ENCODE peak calls at places on chromosomes 7 and 10, in ten cellular contexts. E is A172; Z is colonic mucosa; X is mammary epithelial cell; K is activated CD8-positive, alpha-beta T cell treated with anti-CD3 and anti-CD28 coated beads for 36 hours; C is stimulated activated CD4-positive, alpha-beta T cell treated with anti-CD3 and anti-CD28 coated beads, TNF-alpha, amount 100 ng/mL, for 1 hour; R is HL-60; Q is cerebellar nuclear complex; T is left colon; N is activated T-cell treated with anti-CD3 and anti-CD28 coated beads for 24 hours. D is an unnamed sample.
A peak's percentile ranks its signal among the peaks of the same experiment; 100 is the strongest.

GRCh38 chr7:34339061-34339526 is 318.9 kb upstream of the NPSR1 start:
- DNase-seq in Q (no peak), E (peak; percentile 64), K (no peak), N (no peak), X (peak; percentile 72), T (no peak), C (no peak), Z (no peak), R (no peak), D (no peak)

GRCh38 chr7:7819442-7820247 is 101.2 kb upstream of the RPA3 start:
- DNase-seq in E (no peak), Q (no peak), R (no peak), T (no peak), Z (no peak), X (peak; percentile 14), C (no peak), K (no peak), N (no peak), D (no peak)

GRCh38 chr10:93999401-93999851 is 5.7 kb downstream of the PLCE1 start:
- DNase-seq in T (peak; percentile 59), E (no peak), C (no peak), R (no peak), Q (no peak), Z (peak; percentile 68), K (no peak), N (no peak), X (peak; percentile 1), D (no peak)

GRCh38 chr7:2168612-2169312 is 64.0 kb downstream of the MAD1L1 start:
- DNase-seq in Q (no peak), E (no peak), T (no peak), R (no peak), N (no peak), K (no peak), Z (no peak), C (no peak), X (no peak), D (no peak)

GRCh38 chr10:125141150-125141859 is 19.1 kb downstream of the CTBP2 start:
- DNase-seq in Z (no peak), K (no peak), C (no peak), E (no peak), N (no peak), R (no peak), X (no peak), T (no peak), Q (no peak), D (no peak)

GRCh38 chr7:128673571-128673970 is 1.5 kb downstream of the GARIN1A start:
- DNase-seq in E (no peak), Z (no peak), N (no peak), K (no peak), X (no peak), C (no peak), Q (no peak), T (no peak), R (no peak), D (no peak)

GRCh38 chr10:17756557-17757208 is 4.7 kb downstream of the TMEM236 start:
- DNase-seq in E (peak; percentile 14), Q (no peak), N (no peak), X (peak; percentile 72), Z (peak; percentile 58), R (no peak), K (no peak), T (no peak), C (no peak), D (no peak)

GRCh38 chr10:80924063-80924952 is 386.6 kb downstream of the SH2D4B start:
- DNase-seq in N (no peak), E (peak; percentile 58), R (peak; percentile 35), Q (no peak), K (peak; percentile 35), C (no peak), T (peak; percentile 52), Z (peak; percentile 63), X (peak; percentile 21), D (no peak)

D was measured in CD4-positive, alpha-beta memory T cell.